ENCODE peak calls at places on chromosome 19, in ten cellular contexts. D, Q, Y, I, Z, O, C, T, K and L are unnamed samples.

GRCh38 chr19:41597600-41598041 is 21.7 kb downstream of the CEACAM21 start:
- DNase-seq in D (peak), Q (peak), Y (no peak), I (peak), Z (peak), O (peak), C (peak), T (peak), K (peak), L (peak)

GRCh38 chr19:10321874-10322835 is 6.3 kb upstream of the FDX2 start:
- DNase-seq in D (no peak), Q (no peak), Y (no peak), I (no peak), Z (no peak), O (peak), C (no peak), T (no peak), K (no peak), L (no peak)

GRCh38 chr19:5128251-5128931 is 159.5 kb downstream of the KDM4B start:
- DNase-seq in D (no peak), Q (no peak), Y (no peak), I (no peak), Z (no peak), O (peak), C (peak), T (no peak), K (peak), L (no peak)

GRCh38 chr19:37519890-37520289 is 13.2 kb downstream of the ZNF793 start:
- DNase-seq in D (no peak), Q (no peak), Y (no peak), I (no peak), Z (no peak), O (no peak), C (no peak), T (no peak), K (no peak), L (no peak)

GRCh38 chr19:940591-941291 is 14.9 kb downstream of the ARID3A start:
- DNase-seq in D (peak), Q (peak), Y (peak), I (no peak), Z (peak), O (peak), C (no peak), T (no peak), K (peak), L (no peak)

GRCh38 chr19:1491114-1491848 is at the start of gene REEP6:
- DNase-seq in D (no peak), Q (no peak), Y (no peak), I (no peak), Z (no peak), O (no peak), C (no peak), T (no peak), K (no peak), L (no peak)

GRCh38 chr19:10027158-10027997 is 14.1 kb downstream of the RDH8 start:
- DNase-seq in D (peak), Q (peak), Y (peak), I (no peak), Z (peak), O (peak), C (peak), T (peak), K (peak), L (peak)

GRCh38 chr19:3785464-3785937 is 680 bp downstream of the MATK start:
- DNase-seq in D (no peak), Q (peak), Y (no peak), I (no peak), Z (peak), O (no peak), C (no peak), T (no peak), K (no peak), L (no peak)

GRCh38 chr19:30738047-30738446 is 365.9 kb downstream of the ZNF536 start:
- DNase-seq in D (no peak), Q (no peak), Y (no peak), I (no peak), Z (no peak), O (no peak), C (no peak), T (no peak), K (no peak), L (no peak)

GRCh38 chr19:8585894-8586750 is 8.9 kb upstream of the MYO1F start:
- DNase-seq in D (no peak), Q (peak), Y (no peak), I (no peak), Z (peak), O (peak), C (peak), T (no peak), K (peak), L (no peak)

GRCh38 chr19:17184381-17184841 is 30.7 kb upstream of the USE1 start:
- DNase-seq in D (no peak), Q (peak), Y (no peak), I (no peak), Z (peak), O (peak), C (no peak), T (no peak), K (no peak), L (no peak)

GRCh38 chr19:20078696-20079095 is 896 bp downstream of the ZNF90 start:
- DNase-seq in D (no peak), Q (peak), Y (no peak), I (no peak), Z (peak), O (peak), C (peak), T (no peak), K (no peak), L (no peak)

GRCh38 chr19:48400018-48400742 is 6.7 kb downstream of the GRIN2D start:
- DNase-seq in D (no peak), Q (peak), Y (peak), I (no peak), Z (peak), O (peak), C (peak), T (no peak), K (peak), L (no peak)

GRCh38 chr19:46791944-46792343 is 3.5 kb upstream of the SLC1A5 start:
- DNase-seq in D (no peak), Q (peak), Y (no peak), I (no peak), Z (no peak), O (peak), C (no peak), T (no peak), K (no peak), L (no peak)

GRCh38 chr19:50817941-50818858 is 5.4 kb downstream of the KLK1 start:
- DNase-seq in D (no peak), Q (peak), Y (no peak), I (no peak), Z (peak), O (peak), C (peak), T (no peak), K (peak), L (no peak)

GRCh38 chr19:12858041-12858928 is 20.0 kb downstream of the MAST1 start:
- DNase-seq in D (no peak), Q (no peak), Y (no peak), I (no peak), Z (no peak), O (peak), C (no peak), T (no peak), K (no peak), L (no peak)